ENCODE peak calls at places on chromosomes 16 and 17, in nine cellular contexts. V is esophagus squamous epithelium, J is GM12865, E is HL-60, D is SK-N-SH, R is PC-9, P is epithelial cell of esophagus, H is fibroblast of mammary gland, S is ascending aorta. U is an unnamed sample.

GRCh38 chr17:82230627-82231311 is 1.9 kb downstream of the SLC16A3 start:
- DNase-seq in E (peak; percentile 82), R (no peak), J (peak; percentile 75), P (peak; percentile 54), H (peak; percentile 84), S (no peak), V (no peak), D (peak; percentile 77), U (peak; percentile 89)

GRCh38 chr17:40318835-40319332 is 9.9 kb downstream of the RARA start:
- DNase-seq in J (no peak), E (no peak), V (no peak), P (no peak), H (no peak), D (peak; percentile 47), R (no peak), S (no peak), U (no peak)

GRCh38 chr16:68496689-68497088 is 42.4 kb upstream of the ZFP90 start:
- DNase-seq in R (no peak), P (no peak), S (no peak), V (no peak), H (no peak), D (peak; percentile 80), J (no peak), E (no peak), U (no peak)

GRCh38 chr16:69535123-69536050 is 30.4 kb upstream of the NFAT5 start:
- DNase-seq in P (peak; percentile 62), H (peak; percentile 55), S (no peak), R (no peak), D (no peak), V (no peak), J (no peak), E (no peak), U (peak; percentile 66)

GRCh38 chr17:49913226-49914095 is 55.5 kb upstream of the DLX4 start:
- DNase-seq in V (no peak), S (no peak), D (no peak), H (peak; percentile 86), E (no peak), R (no peak), J (no peak), P (peak; percentile 28), U (peak; percentile 72)

GRCh38 chr16:79618712-79619050 is 18.1 kb upstream of the MAF start:
- DNase-seq in V (no peak), S (no peak), D (no peak), R (no peak), P (no peak), H (no peak), J (no peak), E (no peak), U (no peak)

GRCh38 chr17:80361495-80362220 is 53.3 kb upstream of the ENDOV start:
- DNase-seq in D (peak; percentile 71), S (no peak), H (peak; percentile 23), P (peak; percentile 16), R (no peak), E (no peak), V (no peak), J (no peak), U (peak; percentile 16)

GRCh38 chr17:42514867-42515266 is 21.2 kb upstream of the NAGLU start:
- DNase-seq in H (peak; percentile 32), E (no peak), P (no peak), V (no peak), S (no peak), R (no peak), D (no peak), J (no peak), U (peak; percentile 55)

GRCh38 chr16:85633438-85633743 is 20.3 kb downstream of the GSE1 start:
- DNase-seq in J (no peak), S (no peak), E (no peak), R (no peak), P (no peak), H (no peak), V (no peak), D (no peak), U (no peak)

GRCh38 chr16:85636234-85636812 is 23.2 kb downstream of the GSE1 start:
- DNase-seq in J (no peak), S (no peak), H (no peak), E (no peak), P (no peak), D (no peak), R (no peak), V (no peak), U (no peak)

GRCh38 chr16:85633888-85634287 is 20.8 kb downstream of the GSE1 start:
- DNase-seq in V (no peak), J (no peak), D (no peak), R (no peak), P (no peak), H (no peak), S (no peak), E (no peak), U (no peak)

GRCh38 chr16:85635545-85636140 is 22.5 kb downstream of the GSE1 start:
- DNase-seq in V (no peak), D (peak; percentile 67), R (no peak), P (peak; percentile 79), H (no peak), J (no peak), S (no peak), E (no peak), U (no peak)

DNA sequence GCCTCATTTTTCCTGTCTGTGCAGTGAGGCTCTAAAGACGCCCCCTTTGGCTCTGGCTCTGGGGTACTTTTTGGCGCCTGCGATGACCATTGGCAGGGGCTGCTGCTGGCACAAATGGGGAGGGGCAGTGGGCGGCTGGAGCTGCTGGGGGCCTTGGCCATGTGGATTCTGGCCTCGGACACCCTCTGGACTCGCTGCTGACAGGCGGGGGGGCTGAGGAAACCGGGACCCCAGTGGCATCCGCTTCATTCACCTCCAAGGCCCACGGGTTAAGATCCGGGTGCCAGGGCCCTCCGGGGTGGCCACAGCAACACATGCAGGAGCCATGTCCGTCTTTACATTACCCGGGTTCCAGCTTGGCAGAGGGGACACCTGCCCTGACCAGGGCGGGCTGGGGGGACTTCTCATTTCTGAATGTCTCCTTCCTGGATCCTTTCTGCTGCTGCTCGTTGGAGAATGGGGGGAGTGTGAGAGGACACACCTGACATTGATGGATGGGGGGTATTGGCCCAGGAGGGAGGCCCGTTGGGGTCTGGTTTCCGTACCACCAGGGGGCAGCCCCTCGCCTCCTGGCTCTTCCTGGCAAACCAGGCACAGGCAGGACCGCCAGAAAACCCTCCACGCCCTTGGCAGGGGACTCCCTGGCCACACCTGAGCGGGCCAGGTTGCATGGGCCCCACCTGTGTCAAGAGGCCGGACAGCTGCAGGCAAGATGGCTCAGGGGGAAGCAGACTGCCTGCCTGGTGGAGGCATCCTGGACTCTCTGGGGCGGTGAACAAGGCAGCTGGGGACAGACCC is 21.8 kb downstream of the GSE1 start:
- DNase-seq in H (no peak), P (peak; percentile 9), R (no peak), D (peak; percentile 60), S (no peak), J (no peak), E (no peak), V (no peak), U (no peak)
- TF ChIP-seq CTCF in H (no peak), P (peak; percentile 26), R (no peak), D (peak; percentile 31), S (no peak), J (no peak), E (no peak), V (no peak), U (peak; percentile 32)

GRCh38 chr17:77838748-77839147 is 119.8 kb upstream of the TNRC6C start:
- DNase-seq in V (no peak), R (no peak), E (no peak), D (no peak), H (no peak), S (no peak), J (no peak), P (no peak), U (no peak)

GRCh38 chr17:77839324-77840155 is 119.0 kb upstream of the TNRC6C start:
- DNase-seq in H (no peak), D (no peak), R (no peak), S (no peak), J (no peak), V (no peak), P (no peak), E (no peak), U (no peak)

GRCh38 chr17:77840576-77841160 is 117.8 kb upstream of the TNRC6C start:
- DNase-seq in J (no peak), H (no peak), V (no peak), E (no peak), D (no peak), R (no peak), P (no peak), S (no peak), U (no peak)

GRCh38 chr17:77841742-77842141 is 116.8 kb upstream of the TNRC6C start:
- DNase-seq in R (no peak), H (no peak), E (no peak), V (no peak), D (no peak), J (no peak), P (no peak), S (no peak), U (no peak)

DNA sequence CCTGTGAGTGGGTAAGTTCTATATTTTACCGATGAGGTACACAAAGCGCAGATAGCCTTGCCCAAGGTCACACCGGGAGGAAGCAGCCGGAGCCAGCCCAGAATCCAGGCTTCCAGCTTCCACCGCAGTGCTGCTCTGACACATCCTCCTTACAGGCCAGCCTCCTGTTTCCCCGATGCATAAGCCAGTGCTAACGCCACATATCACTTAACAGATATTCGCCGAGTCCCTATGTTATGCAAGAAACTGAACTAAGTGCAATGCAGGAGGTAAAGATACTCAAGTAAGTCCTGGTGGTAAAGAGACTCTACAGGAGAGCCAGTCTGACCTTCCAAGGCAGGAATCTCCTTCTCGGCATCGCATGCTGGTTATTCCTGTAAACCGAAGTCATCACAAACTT is 118.3 kb upstream of the TNRC6C start:
- DNase-seq in P (no peak), R (no peak), H (no peak), V (no peak), D (no peak), E (no peak), J (no peak), S (no peak), U (peak; percentile 66)
- H3K4me3 ChIP-seq in P (no peak overlapping the region), R (no peak overlapping the region), H (no peak overlapping the region), V (no peak overlapping the region), D (no peak overlapping the region), E (no peak overlapping the region), J (no peak overlapping the region), S (no peak overlapping the region), U (no peak overlapping the region)

GRCh38 chr17:76432712-76433336 is 20.1 kb downstream of the UBE2O start:
- DNase-seq in J (peak; percentile 53), P (peak; percentile 54), D (no peak), H (peak; percentile 51), R (no peak), E (no peak), S (no peak), V (no peak), U (peak; percentile 51)
- TF ChIP-seq CTCF in J (peak; percentile 56), P (peak; percentile 55), D (peak; percentile 64), H (peak; percentile 55), R (peak; percentile 64), E (peak; percentile 27), S (no peak), V (peak; percentile 28), U (peak; percentile 51)

GRCh38 chr16:85491798-85492616 is 121.1 kb upstream of the GSE1 start:
- DNase-seq in S (peak; percentile 58), R (peak; percentile 82), P (peak; percentile 59), J (no peak), D (no peak), H (peak; percentile 6), V (no peak), E (no peak), U (no peak)

GRCh38 chr16:85490407-85490806 is 122.7 kb upstream of the GSE1 start:
- DNase-seq in P (no peak), E (no peak), S (no peak), R (no peak), J (no peak), V (no peak), H (no peak), D (no peak), U (no peak)

GRCh38 chr16:85488414-85488813 is 124.7 kb upstream of the GSE1 start:
- DNase-seq in R (no peak), J (no peak), S (no peak), D (no peak), E (peak; percentile 1), H (no peak), V (no peak), P (peak; percentile 10), U (no peak)

GRCh38 chr16:85492617-85492957 is 120.5 kb upstream of the GSE1 start:
- DNase-seq in E (peak; percentile 1), P (no peak), D (no peak), V (no peak), S (no peak), R (no peak), J (peak; percentile 43), H (peak; percentile 15), U (no peak)

GRCh38 chr16:85490971-85491771 is 122.0 kb upstream of the GSE1 start:
- DNase-seq in S (no peak), R (no peak), V (no peak), J (peak; percentile 66), P (no peak), E (peak; percentile 30), H (no peak), D (no peak), U (no peak)
- H3K4me3 ChIP-seq in S (no peak overlapping the region), R (no peak overlapping the region), V (no peak overlapping the region), J (no peak overlapping the region), P (no peak overlapping the region), E (no peak overlapping the region), H (no peak overlapping the region), D (no peak overlapping the region), U (no peak overlapping the region)